ENCODE peak calls at places on chromosomes 1 and 21, in four cellular contexts. U is GM23338, A is Peyer's patch, L is kidney. P is an unnamed sample.

GRCh38 chr1:81920245-81920740 is 119.6 kb downstream of the ADGRL2 start:
- DNase-seq in A (no peak), L (peak; percentile 58), U (peak; percentile 89), P (no peak)

GRCh38 chr1:235637756-235638155 is 11.8 kb downstream of the GNG4 start:
- DNase-seq in U (no peak), A (no peak), L (no peak), P (no peak)

GRCh38 chr1:56123421-56123820 is 455.9 kb downstream of the PLPP3 start:
- DNase-seq in L (no peak), U (no peak), A (no peak), P (no peak)

GRCh38 chr1:22275211-22275610 is 132.3 kb upstream of the WNT4 start:
- DNase-seq in L (no peak), U (no peak), A (no peak), P (no peak)

GRCh38 chr21:33441489-33442477 is 38.0 kb downstream of the TMEM50B start:
- DNase-seq in A (no peak), U (no peak), L (no peak), P (peak; percentile 89)

GRCh38 chr1:246951413-246951812 is 19.7 kb upstream of the AHCTF1 start:
- DNase-seq in L (no peak), A (no peak), U (no peak), P (no peak)

GRCh38 chr1:218553197-218553596 is 208.1 kb downstream of the TGFB2 start:
- DNase-seq in L (no peak), U (no peak), A (no peak), P (no peak)

GRCh38 chr1:72397786-72398185 is 115.4 kb upstream of the NEGR1 start:
- DNase-seq in L (no peak), U (no peak), A (no peak), P (no peak)

GRCh38 chr1:203636306-203636705 is 9.7 kb downstream of the ATP2B4 start:
- DNase-seq in U (no peak), L (no peak), A (no peak), P (no peak)

GRCh38 chr1:113783254-113784103 is 24.2 kb upstream of the PHTF1 start:
- DNase-seq in A (no peak), U (no peak), L (no peak), P (no peak)

GRCh38 chr1:60108223-60108622 is 34.7 kb upstream of the C1orf87 start:
- DNase-seq in L (no peak), U (no peak), A (no peak), P (no peak)

GRCh38 chr21:15495965-15496364 is 233.8 kb upstream of the USP25 start:
- DNase-seq in U (no peak), A (no peak), L (no peak), P (no peak)

GRCh38 chr1:1755852-1756251 is 22.4 kb downstream of the NADK start:
- DNase-seq in U (no peak), A (no peak), L (peak; percentile 59), P (no peak)

GRCh38 chr1:54649921-54650320 is 8.3 kb downstream of the MROH7 start:
- DNase-seq in A (no peak), L (no peak), U (no peak), P (no peak)

GRCh38 chr1:183070923-183071618 is 47.9 kb downstream of the LAMC1 start:
- DNase-seq in L (no peak), U (peak; percentile 42), A (no peak), P (no peak)

GRCh38 chr1:175338447-175339135 is 146.0 kb upstream of the KIAA0040 start:
- DNase-seq in A (no peak), U (peak; percentile 87), L (no peak), P (no peak)

GRCh38 chr1:51295926-51296325 is 34.4 kb downstream of the TTC39A start:
- DNase-seq in U (no peak), A (no peak), L (peak; percentile 79), P (peak; percentile 70)

GRCh38 chr1:212237651-212238050 is 47.6 kb upstream of the PPP2R5A start:
- DNase-seq in U (no peak), A (no peak), L (no peak), P (no peak)

GRCh38 chr1:180184041-180184440 is 29.4 kb downstream of the QSOX1 start:
- DNase-seq in U (no peak), L (peak; percentile 43), A (peak; percentile 38), P (no peak)

GRCh38 chr1:156860639-156861423 is at the start of gene NTRK1:
- DNase-seq in A (no peak), L (no peak), U (peak; percentile 77), P (no peak)

GRCh38 chr1:157932082-157932481 is 61.4 kb upstream of the KIRREL1 start:
- DNase-seq in L (no peak), U (no peak), A (no peak), P (no peak)

GRCh38 chr1:34762474-34763141 is 3.1 kb downstream of the GJB4 start:
- DNase-seq in A (no peak), U (no peak), L (peak; percentile 48), P (no peak)

GRCh38 chr1:226495716-226496115 is 52.8 kb upstream of the STUM start:
- DNase-seq in L (no peak), A (no peak), U (no peak), P (peak; percentile 9)

GRCh38 chr1:172647110-172647564 is 11.8 kb upstream of the FASLG start:
- DNase-seq in U (peak; percentile 27), A (no peak), L (no peak), P (no peak)
- TF ChIP-seq CTCF in U (peak; percentile 24), A (no peak), L (no peak), P (no peak)

GRCh38 chr1:63413394-63413793 is 46.0 kb downstream of the ALG6 start:
- DNase-seq in A (no peak), U (no peak), L (no peak), P (no peak)
- TF ChIP-seq CTCF in A (no peak), U (peak; percentile 29), L (no peak), P (no peak)

DNA sequence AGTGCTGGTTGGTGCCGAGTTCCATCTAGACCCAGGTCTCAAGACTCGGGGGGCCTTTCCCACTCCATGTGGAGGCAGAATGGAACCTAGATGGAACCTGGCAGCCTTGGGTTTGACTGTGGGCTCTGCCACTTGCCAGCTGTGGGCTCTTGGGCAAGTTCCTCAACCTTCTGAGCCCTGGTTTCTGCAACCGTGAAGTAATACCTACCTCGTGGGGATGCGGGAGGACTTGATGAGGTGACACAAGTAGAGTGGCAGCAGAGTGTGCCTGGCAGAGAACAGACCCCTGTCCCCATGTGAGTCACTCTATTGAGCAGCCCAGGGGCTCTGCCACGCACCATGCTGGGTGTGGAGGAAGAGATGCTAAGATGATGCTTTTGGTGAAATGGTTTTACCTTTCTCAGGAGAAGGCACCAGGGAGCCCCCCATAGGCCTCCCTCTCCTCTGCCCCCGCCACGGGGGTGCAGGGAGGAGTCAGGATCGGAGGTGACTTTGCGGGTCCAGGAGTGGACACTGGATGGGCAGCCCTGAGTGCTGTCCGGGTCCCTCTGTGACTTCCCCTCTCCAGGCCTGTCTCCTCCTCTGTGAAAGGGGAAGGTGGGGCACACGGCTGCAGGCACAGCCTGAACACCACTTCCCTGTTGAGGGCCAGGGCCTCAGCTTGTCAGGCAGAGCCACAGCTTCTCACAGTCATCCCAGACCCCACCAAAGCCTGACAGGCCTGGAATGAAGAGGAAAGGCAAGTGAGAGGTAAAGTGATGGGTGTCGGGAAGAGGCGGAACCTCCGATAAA is 36.7 kb upstream of the EDN2 start:
- DNase-seq in L (no peak), U (no peak), A (no peak), P (no peak)
- TF ChIP-seq CTCF in L (no peak), U (no peak), A (no peak), P (no peak)

GRCh38 chr1:109488201-109488600 is 4.5 kb downstream of the ATXN7L2 start:
- DNase-seq in U (peak; percentile 58), A (no peak), L (no peak), P (no peak)
- TF ChIP-seq CTCF in U (peak; percentile 47), A (no peak), L (no peak), P (no peak)

P was measured in coronary artery.